ENCODE peak calls at places on chromosomes 6 and 20, in five cellular contexts. N, A, Z, Y and B are unnamed samples.

GRCh38 chr20:50297498-50298348 is 107.1 kb downstream of the CEBPB start:
- DNase-seq in Z (no peak), A (no peak), N (no peak), Y (no peak), B (no peak)

GRCh38 chr6:79781916-79782315 is 150.8 kb downstream of the SH3BGRL2 start:
- DNase-seq in N (no peak), Y (no peak), Z (no peak), A (no peak), B (no peak)

GRCh38 chr6:52074155-52074554 is 13.3 kb downstream of the PKHD1 start:
- DNase-seq in Y (no peak), N (no peak), A (no peak), Z (no peak), B (no peak)

GRCh38 chr6:30646450-30647038 is 389 bp upstream of the C6orf136 start:
- DNase-seq in Z (no peak), A (peak; percentile 90), N (peak; percentile 95), Y (no peak), B (peak; percentile 92)

GRCh38 chr6:134642217-134642616 is 307.7 kb downstream of the ALDH8A1 start:
- DNase-seq in A (no peak), Z (no peak), Y (no peak), N (no peak), B (no peak)

GRCh38 chr6:73695619-73696421 is at the start of gene CD109:
- DNase-seq in Y (peak; percentile 88), N (no peak), Z (no peak), A (no peak), B (peak; percentile 56)

GRCh38 chr6:166490671-166491500 is 95.6 kb downstream of the RAMACL start:
- DNase-seq in Z (peak; percentile 72), Y (peak; percentile 86), N (no peak), A (no peak), B (no peak)

GRCh38 chr6:109491207-109491938 is 8.4 kb upstream of the ZBTB24 start:
- DNase-seq in Y (peak; percentile 16), N (no peak), Z (peak; percentile 58), A (no peak), B (no peak)

GRCh38 chr6:29806387-29806786 is 21.2 kb upstream of the HLA-G start:
- DNase-seq in N (no peak), A (no peak), Z (no peak), Y (no peak), B (no peak)

DNA sequence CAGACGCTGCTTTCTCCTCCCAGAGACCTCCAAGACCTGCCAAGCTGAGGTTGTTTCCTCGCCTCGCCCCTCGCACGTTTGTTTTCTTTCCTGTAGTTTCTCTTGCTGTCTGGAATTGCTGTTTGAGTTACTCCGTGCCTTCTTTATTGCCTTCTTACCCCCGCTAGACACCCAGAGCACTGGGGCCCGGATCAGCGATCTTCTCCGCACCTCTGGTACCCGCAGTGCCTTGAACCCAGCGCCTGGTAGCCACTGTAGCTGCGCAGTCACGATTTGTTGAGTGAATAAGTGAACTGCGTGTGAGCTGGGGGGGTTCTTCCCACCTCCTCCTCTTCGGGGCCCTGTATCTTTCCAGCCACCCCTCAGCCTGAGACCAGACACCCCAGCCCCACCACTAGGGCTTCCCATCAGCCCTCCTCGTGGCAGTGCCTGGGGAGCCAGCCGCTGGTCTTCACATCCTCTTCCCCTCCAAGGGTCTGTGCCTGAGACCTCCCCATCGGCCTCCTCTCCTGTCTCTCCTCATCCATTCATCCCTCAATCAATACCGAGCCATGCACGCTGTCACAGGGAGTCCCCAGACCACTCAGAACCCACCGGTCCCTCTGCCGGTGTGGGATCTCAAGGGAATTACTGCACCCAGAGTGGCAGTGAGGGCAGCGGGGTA is 849 bp upstream of the BMP7 start:
- DNase-seq in Z (no peak), A (no peak), N (no peak), Y (no peak), B (no peak)
- H3K4me1 ChIP-seq in Z (no peaks in the 10 kb centered on the region), A (no peaks in the 10 kb centered on the region), N (peaks cover 33% of the 10 kb centered on the region), Y (no peaks in the 10 kb centered on the region), B (peaks cover 4% of the 10 kb centered on the region)

GRCh38 chr20:35499271-35499670 is 30.2 kb downstream of the C20orf173 start:
- DNase-seq in A (no peak), Y (no peak), Z (no peak), N (no peak), B (no peak)
- H3K36me3 ChIP-seq in A (peaks cover 88% of the 10 kb centered on the region), Y (peaks cover 63% of the 10 kb centered on the region), Z (peaks cover 31% of the 10 kb centered on the region), N (peaks cover 82% of the 10 kb centered on the region), B (peaks cover 5% of the 10 kb centered on the region)

DNA sequence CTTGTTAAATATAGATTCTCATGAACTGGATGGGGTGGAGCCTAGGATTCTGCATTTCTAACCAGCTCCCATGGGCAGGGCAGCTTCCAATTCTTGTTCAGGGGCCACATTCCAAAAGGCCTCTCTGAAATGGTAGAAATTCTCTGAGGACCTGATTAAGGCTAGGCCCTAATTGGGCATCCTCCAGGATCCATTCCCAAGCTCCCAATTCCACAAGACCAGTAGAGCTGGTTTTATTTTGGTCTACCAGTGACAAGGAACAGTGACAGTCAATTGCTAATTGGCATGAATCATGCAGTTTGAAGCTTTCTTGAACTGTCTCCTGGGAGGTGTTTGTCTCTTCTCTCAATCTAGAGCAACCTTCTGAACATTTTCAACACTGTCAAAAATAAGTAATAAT is 3.0 kb downstream of the THBD start:
- DNase-seq in A (no peak), Y (no peak), Z (no peak), N (no peak), B (no peak)
- H3K4me1 ChIP-seq in A (no peaks in the 10 kb centered on the region), Y (peaks cover 21% of the 10 kb centered on the region), Z (peaks cover 2% of the 10 kb centered on the region), N (peaks cover 64% of the 10 kb centered on the region), B (peaks cover 26% of the 10 kb centered on the region)

GRCh38 chr6:36510365-36510764 is 36.9 kb downstream of the STK38 start:
- DNase-seq in Z (peak; percentile 43), Y (no peak), N (no peak), A (no peak), B (peak; percentile 25)
- H3K36me3 ChIP-seq in Z (peaks cover 4% of the 10 kb centered on the region), Y (peaks cover 27% of the 10 kb centered on the region), N (peaks cover 27% of the 10 kb centered on the region), A (peaks cover 54% of the 10 kb centered on the region), B (peaks cover 96% of the 10 kb centered on the region)

GRCh38 chr6:7165736-7166296 is 58.1 kb downstream of the RREB1 start:
- DNase-seq in N (no peak), A (no peak), Z (no peak), Y (no peak), B (no peak)
- H3K4me1 ChIP-seq in N (peaks cover 100% of the 10 kb centered on the region), A (peaks cover 32% of the 10 kb centered on the region), Z (peaks cover 46% of the 10 kb centered on the region), Y (peaks cover 27% of the 10 kb centered on the region), B (peaks cover 63% of the 10 kb centered on the region)

GRCh38 chr20:58900292-58900931 is 47.9 kb downstream of the GNAS start:
- DNase-seq in N (no peak), Y (no peak), A (no peak), Z (no peak), B (no peak)
- H3K36me3 ChIP-seq in N (peaks cover 23% of the 10 kb centered on the region), Y (peaks cover 36% of the 10 kb centered on the region), A (peaks cover 23% of the 10 kb centered on the region), Z (peaks cover 15% of the 10 kb centered on the region), B (no peaks in the 10 kb centered on the region)

DNA sequence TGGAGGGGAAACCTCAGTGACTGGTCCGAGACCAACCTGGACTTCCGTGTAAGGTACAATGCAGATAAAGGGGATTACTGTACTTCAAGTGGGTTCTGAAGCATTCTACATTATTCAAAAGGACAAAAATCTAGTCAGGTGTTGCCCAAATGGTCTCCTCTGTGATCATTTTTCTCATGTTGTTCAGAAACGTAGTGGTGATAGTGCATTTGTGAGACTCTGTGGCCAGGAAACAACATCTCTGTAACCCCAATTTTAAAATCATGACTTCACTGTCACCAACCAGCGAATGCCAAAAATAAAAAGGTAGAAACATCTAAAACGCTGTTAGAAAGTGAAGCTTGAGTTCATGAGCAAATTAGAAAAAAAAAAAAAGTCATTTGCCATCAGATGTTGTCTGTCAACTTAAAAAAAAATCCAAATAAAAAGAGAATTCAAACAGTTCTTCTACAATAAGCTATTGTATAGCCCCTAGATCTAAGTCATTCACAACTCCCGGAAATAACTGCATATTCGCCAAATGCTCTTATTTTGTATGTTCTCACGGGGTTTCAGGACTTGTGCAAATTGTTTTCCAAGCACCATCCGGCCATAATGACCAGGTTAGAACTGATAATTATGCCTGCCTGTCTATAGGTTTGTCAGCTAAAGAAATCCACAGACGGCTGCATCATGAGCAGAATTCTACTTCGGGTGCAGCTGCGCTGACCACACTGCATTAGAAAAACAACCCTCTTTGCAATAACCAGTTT is 87.9 kb downstream of the HIVEP2 start:
- DNase-seq in Z (no peak), N (no peak), A (peak; percentile 51), Y (no peak), B (no peak)
- H3K4me1 ChIP-seq in Z (peaks cover 16% of the 10 kb centered on the region), N (peaks cover 37% of the 10 kb centered on the region), A (peaks cover 85% of the 10 kb centered on the region), Y (peaks cover 3% of the 10 kb centered on the region), B (peaks cover 3% of the 10 kb centered on the region)

DNA sequence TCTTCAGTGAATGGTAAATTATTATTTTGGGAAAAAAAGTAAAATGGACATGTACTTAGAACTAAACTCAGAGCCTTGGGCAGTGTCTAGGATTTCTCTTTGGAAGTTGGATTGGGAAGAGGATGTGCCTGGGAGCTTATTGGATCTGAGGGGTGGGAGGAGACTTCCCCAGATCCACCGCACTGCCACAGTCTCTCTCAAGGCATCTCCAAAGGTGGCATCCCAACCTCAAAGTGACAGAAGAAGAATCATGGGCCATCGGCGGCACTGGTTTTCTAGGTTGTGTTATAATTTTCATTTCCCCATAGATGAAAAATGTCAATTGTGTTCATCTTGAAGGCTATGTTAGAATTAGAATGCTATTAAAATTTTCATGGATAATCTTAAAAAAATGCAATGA is 66.8 kb upstream of the CD93 start:
- DNase-seq in Y (no peak), Z (no peak), A (no peak), N (no peak), B (peak; percentile 3)
- H3K36me3 ChIP-seq in Y (no peaks in the 10 kb centered on the region), Z (no peaks in the 10 kb centered on the region), A (no peaks in the 10 kb centered on the region), N (no peaks in the 10 kb centered on the region), B (no peaks in the 10 kb centered on the region)

GRCh38 chr20:21514553-21515251 is 838 bp upstream of the NKX2-2 start:
- DNase-seq in Y (no peak), Z (no peak), A (no peak), N (no peak), B (no peak)

GRCh38 chr20:21516861-21517565 is 3.1 kb upstream of the NKX2-2 start:
- DNase-seq in Y (no peak), Z (no peak), N (no peak), A (no peak), B (no peak)

GRCh38 chr20:21515300-21516179 is 1.7 kb upstream of the NKX2-2 start:
- DNase-seq in A (no peak), Y (no peak), N (no peak), Z (no peak), B (no peak)

GRCh38 chr20:21517566-21518277 is 3.9 kb upstream of the NKX2-2 start:
- DNase-seq in Y (no peak), A (no peak), N (no peak), Z (no peak), B (no peak)

GRCh38 chr20:21516180-21516567 is 2.3 kb upstream of the NKX2-2 start:
- DNase-seq in Y (no peak), Z (no peak), A (no peak), N (no peak), B (no peak)
- H3K4me1 ChIP-seq in Y (peaks cover 3% of the 10 kb centered on the region), Z (peaks cover 11% of the 10 kb centered on the region), A (peaks cover 29% of the 10 kb centered on the region), N (peaks cover 78% of the 10 kb centered on the region), B (peaks cover 62% of the 10 kb centered on the region)